ENCODE peak calls at places on chromosome 16, in eight cellular contexts. G, C, H, M, Z, L, J and Y are unnamed samples.

GRCh38 chr16:72291531-72291981 is 119.6 kb upstream of the PMFBP1 start:
- DNase-seq in G (no peak), J (no peak), C (peak; percentile 92), H (no peak), L (no peak), M (no peak), Z (peak; percentile 97), Y (no peak)

GRCh38 chr16:3774156-3774767 is 56.9 kb upstream of the TRAP1 start:
- DNase-seq in G (no peak), H (no peak), J (no peak), Z (peak; percentile 32), C (no peak), M (no peak), L (no peak), Y (no peak)

GRCh38 chr16:24609740-24610420 is 70.5 kb downstream of the RBBP6 start:
- DNase-seq in G (peak; percentile 22), Z (peak; percentile 2), J (peak; percentile 60), C (no peak), M (peak; percentile 47), L (peak; percentile 28), H (peak; percentile 68), Y (no peak)

GRCh38 chr16:66566051-66566901 is at the start of gene CMTM1:
- DNase-seq in L (no peak), M (no peak), G (no peak), Z (no peak), H (no peak), C (no peak), J (no peak), Y (no peak)

GRCh38 chr16:17276610-17277009 is 194.2 kb downstream of the XYLT1 start:
- DNase-seq in L (no peak), J (no peak), Z (no peak), M (no peak), C (no peak), H (no peak), G (no peak), Y (no peak)

GRCh38 chr16:29815032-29815721 is 775 bp upstream of the PAGR1 start:
- DNase-seq in H (no peak), J (peak; percentile 61), M (no peak), C (no peak), G (no peak), L (peak; percentile 73), Z (no peak), Y (no peak)

GRCh38 chr16:61681124-61681523 is 355.1 kb downstream of the CDH8 start:
- DNase-seq in M (no peak), H (no peak), L (no peak), C (no peak), Z (no peak), J (no peak), G (no peak), Y (no peak)

GRCh38 chr16:75138636-75139035 is 9.7 kb upstream of the ZFP1 start:
- DNase-seq in H (no peak), Z (no peak), L (no peak), C (no peak), J (no peak), G (no peak), M (no peak), Y (no peak)

GRCh38 chr16:48907906-48908634 is 298.1 kb upstream of the N4BP1 start:
- DNase-seq in M (no peak), J (no peak), Z (no peak), G (no peak), C (no peak), L (no peak), H (no peak), Y (no peak)

GRCh38 chr16:17432902-17433576 is 37.7 kb downstream of the XYLT1 start:
- DNase-seq in M (no peak), C (no peak), J (no peak), Z (no peak), L (no peak), H (no peak), G (no peak), Y (no peak)

GRCh38 chr16:21656795-21657768 is 4.7 kb upstream of the IGSF6 start:
- DNase-seq in L (peak; percentile 60), C (no peak), Z (peak; percentile 49), G (no peak), M (no peak), J (no peak), H (no peak), Y (no peak)

GRCh38 chr16:81469710-81470481 is 25.3 kb downstream of the CMIP start:
- DNase-seq in M (no peak), J (peak; percentile 78), Z (no peak), L (peak; percentile 65), C (no peak), H (no peak), G (no peak), Y (no peak)

GRCh38 chr16:51416921-51417320 is 265.9 kb upstream of the SALL1 start:
- DNase-seq in C (peak; percentile 12), L (no peak), H (no peak), J (no peak), M (no peak), Z (no peak), G (no peak), Y (no peak)

GRCh38 chr16:24670623-24671454 is 58.6 kb upstream of the TNRC6A start:
- DNase-seq in M (peak; percentile 76), H (peak; percentile 88), Z (peak; percentile 96), G (peak; percentile 23), L (no peak), J (peak; percentile 46), C (no peak), Y (no peak)

GRCh38 chr16:29961127-29961478 is 776 bp upstream of the TMEM219 start:
- DNase-seq in J (no peak), G (no peak), H (no peak), M (no peak), C (no peak), Z (no peak), L (no peak), Y (no peak)

GRCh38 chr16:20901068-20901440 is 483 bp downstream of the LYRM1 start:
- DNase-seq in J (no peak), C (no peak), M (no peak), H (no peak), L (no peak), Z (no peak), G (no peak), Y (no peak)

GRCh38 chr16:14409563-14409962 is 220.5 kb downstream of the PARN start:
- DNase-seq in J (no peak), H (peak; percentile 79), C (peak; percentile 96), G (peak; percentile 73), L (no peak), Z (peak; percentile 97), M (peak; percentile 84), Y (no peak)

GRCh38 chr16:82460761-82461160 is 166.0 kb upstream of the CDH13 start:
- DNase-seq in L (no peak), J (no peak), G (no peak), Z (no peak), M (no peak), H (no peak), C (no peak), Y (no peak)

GRCh38 chr16:70573451-70574121 is 50.0 kb downstream of the SF3B3 start:
- DNase-seq in H (no peak), M (peak; percentile 33), J (no peak), L (no peak), C (peak; percentile 68), G (no peak), Z (peak; percentile 80), Y (no peak)

GRCh38 chr16:27969574-27969973 is 93.9 kb downstream of the GSG1L start:
- DNase-seq in M (no peak), L (no peak), H (no peak), G (no peak), C (no peak), Z (peak; percentile 1), J (no peak), Y (no peak)

GRCh38 chr16:27974896-27975540 is 88.5 kb downstream of the GSG1L start:
- DNase-seq in J (no peak), G (no peak), Z (no peak), C (no peak), L (no peak), H (no peak), M (no peak), Y (no peak)

GRCh38 chr16:27976990-27977389 is 86.5 kb downstream of the GSG1L start:
- DNase-seq in H (no peak), J (no peak), C (no peak), M (no peak), L (no peak), Z (no peak), G (no peak), Y (no peak)

GRCh38 chr16:27972500-27972899 is 91.0 kb downstream of the GSG1L start:
- DNase-seq in M (no peak), L (peak; percentile 38), G (no peak), Z (peak; percentile 1), J (no peak), C (no peak), H (no peak), Y (no peak)

GRCh38 chr16:27973678-27974077 is 89.8 kb downstream of the GSG1L start:
- DNase-seq in H (no peak), G (no peak), J (no peak), L (no peak), Z (no peak), C (no peak), M (no peak), Y (no peak)
- TF ChIP-seq CTCF in H (no peak), G (no peak), J (no peak), L (no peak), Z (peak; percentile 40), C (no peak), M (no peak), Y (no peak)

GRCh38 chr16:22989598-22989997 is 159.7 kb downstream of the USP31 start:
- DNase-seq in M (no peak), J (no peak), Z (no peak), H (no peak), G (no peak), C (no peak), L (no peak), Y (no peak)
- TF ChIP-seq CTCF in M (no peak), J (no peak), Z (no peak), H (no peak), G (no peak), C (no peak), L (no peak), Y (no peak)

DNA sequence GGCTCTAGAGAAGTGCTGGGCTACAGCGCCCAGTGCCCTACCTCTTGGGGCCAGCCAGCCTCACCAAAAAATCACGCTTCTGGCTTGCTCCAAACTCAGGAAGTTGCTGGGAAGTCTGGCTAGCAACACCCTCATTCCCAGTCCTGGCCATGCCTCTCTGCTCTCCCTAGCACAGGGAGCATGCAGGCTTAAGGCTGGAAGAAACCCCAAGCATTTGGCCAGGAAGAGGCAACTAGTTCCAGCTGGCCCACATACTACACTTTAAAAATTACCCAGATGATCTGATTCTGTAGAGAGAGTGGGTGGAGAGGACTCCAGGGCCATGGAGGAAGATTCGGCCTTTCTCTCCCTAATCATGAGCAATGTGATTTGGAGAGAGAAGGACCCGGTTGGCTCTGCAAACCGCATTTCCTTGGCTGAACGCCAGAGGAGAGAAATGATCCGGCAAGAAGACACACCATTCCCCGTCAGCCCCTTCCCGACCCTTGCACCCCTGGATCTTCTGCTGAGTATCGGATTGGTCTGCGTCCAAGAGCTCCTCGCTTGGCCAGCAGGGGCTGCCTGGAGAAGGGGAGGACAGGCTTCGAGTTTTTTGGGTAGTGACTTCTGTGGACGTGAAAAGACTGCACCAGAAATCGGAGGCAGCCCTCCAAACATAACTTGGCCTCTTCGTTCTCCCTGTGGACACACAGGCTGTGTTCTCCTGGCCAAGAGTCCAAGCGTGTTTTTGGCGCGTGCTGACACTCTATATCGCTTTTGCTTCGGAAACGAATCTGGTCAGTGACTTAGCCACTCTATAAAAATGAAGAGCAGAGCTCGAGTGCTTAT is 406.3 kb downstream of the WWOX start:
- DNase-seq in G (peak; percentile 51), M (peak; percentile 63), L (no peak), J (peak; percentile 52), C (no peak), H (peak; percentile 77), Z (no peak), Y (no peak)
- TF ChIP-seq CTCF in G (no peak), M (peak; percentile 32), L (no peak), J (peak; percentile 33), C (no peak), H (peak; percentile 49), Z (no peak), Y (no peak)

GRCh38 chr16:57498031-57498430 is 11.7 kb upstream of the DOK4 start:
- DNase-seq in C (no peak), L (no peak), G (no peak), H (no peak), M (no peak), Z (no peak), J (peak; percentile 5), Y (peak; percentile 24)
- TF ChIP-seq CTCF in C (no peak), L (no peak), G (no peak), H (no peak), M (no peak), Z (no peak), J (no peak), Y (no peak)